ENCODE peak calls at places on chromosomes 5 and 9, in five cellular contexts. A, W, S, B and M are unnamed samples. For H3K9me3 and H3K27me3, the result is how much of the 10 kb centered on the place peaks cover.

GRCh38 chr5:25862276-25862675 is 1176.1 kb downstream of the CDH9 start:
- DNase-seq in S (no peak), A (no peak), W (no peak), B (no peak), M (no peak)

GRCh38 chr9:100595391-100596199 is 17.7 kb downstream of the CAVIN4 start:
- DNase-seq in B (peak), A (no peak), W (no peak), S (no peak), M (no peak)

GRCh38 chr5:172846677-172847076 is 12.6 kb downstream of the ERGIC1 start:
- DNase-seq in A (no peak), B (no peak), W (no peak), S (no peak), M (no peak)

GRCh38 chr5:154365823-154366222 is 80.0 kb upstream of the SAP30L start:
- DNase-seq in W (no peak), S (no peak), A (no peak), B (no peak), M (no peak)

GRCh38 chr5:103041071-103041676 is 78.8 kb downstream of the GIN1 start:
- DNase-seq in B (no peak), A (no peak), W (no peak), S (no peak), M (no peak)

GRCh38 chr9:135474915-135475314 is 4.7 kb upstream of the PPP1R26 start:
- DNase-seq in S (no peak), W (no peak), B (no peak), A (no peak), M (peak)

GRCh38 chr5:30874234-30875034 is 319.1 kb upstream of the CDH6 start:
- DNase-seq in S (no peak), W (no peak), A (no peak), B (no peak), M (no peak)

GRCh38 chr5:60961685-60962084 is 16.7 kb downstream of the NDUFAF2 start:
- DNase-seq in B (no peak), S (no peak), W (no peak), A (no peak), M (no peak)

GRCh38 chr5:180813418-180813817 is 10.8 kb upstream of the MGAT1 start:
- DNase-seq in A (no peak), W (no peak), S (no peak), B (no peak), M (no peak)

GRCh38 chr5:132283423-132284043 is 10.7 kb upstream of the SLC22A4 start:
- DNase-seq in S (no peak), W (no peak), B (no peak), A (no peak), M (no peak)

GRCh38 chr9:32426278-32426939 is 42.0 kb downstream of the ACO1 start:
- DNase-seq in A (no peak), B (no peak), S (peak), W (no peak), M (no peak)

GRCh38 chr9:2559212-2560152 is 62.1 kb upstream of the VLDLR start:
- DNase-seq in B (peak), A (peak), S (peak), W (peak), M (peak)

GRCh38 chr9:106717686-106718085 is 145.3 kb upstream of the ZNF462 start:
- DNase-seq in B (no peak), S (peak), W (no peak), A (no peak), M (no peak)

GRCh38 chr9:122116040-122116439 is 22.9 kb upstream of the TTLL11 start:
- DNase-seq in W (no peak), A (no peak), B (no peak), S (no peak), M (no peak)

GRCh38 chr9:88387733-88388202 is 476 bp upstream of the SPIN1 start:
- DNase-seq in W (peak), A (no peak), S (peak), B (no peak), M (peak)

GRCh38 chr9:93041108-93041802 is 17.2 kb upstream of the SUSD3 start:
- DNase-seq in S (no peak), A (no peak), W (no peak), B (no peak), M (no peak)

GRCh38 chr5:67319935-67320725 is 123.5 kb upstream of the CD180 start:
- DNase-seq in W (no peak), B (no peak), A (no peak), S (no peak), M (no peak)

GRCh38 chr5:135810188-135810943 is 24.1 kb upstream of the SLC25A48 start:
- DNase-seq in A (peak), B (no peak), W (no peak), S (no peak), M (no peak)

GRCh38 chr5:135578685-135579341 is at the start of gene CXCL14:
- DNase-seq in A (peak), B (peak), S (peak), W (peak), M (peak)

GRCh38 chr9:115922441-115922840 is 231.2 kb upstream of the PAPPA start:
- DNase-seq in B (no peak), W (no peak), A (no peak), S (no peak), M (no peak)

GRCh38 chr5:308672-309271 is 12.7 kb upstream of the AHRR start:
- DNase-seq in S (no peak), W (no peak), A (no peak), B (no peak), M (no peak)

GRCh38 chr5:104265531-104266130 is 703.0 kb upstream of the NUDT12 start:
- DNase-seq in B (no peak), S (no peak), A (no peak), W (no peak), M (no peak)

GRCh38 chr5:151469386-151469785 is 22.0 kb downstream of the SLC36A1 start:
- DNase-seq in W (no peak), B (no peak), A (no peak), S (no peak), M (no peak)

GRCh38 chr5:135625961-135626360 is 47.2 kb upstream of the CXCL14 start:
- DNase-seq in A (no peak), S (no peak), B (no peak), W (no peak), M (no peak)

GRCh38 chr9:95796029-95796428 is 79.5 kb upstream of the ERCC6L2 start:
- DNase-seq in A (no peak), S (no peak), B (no peak), W (no peak), M (no peak)

GRCh38 chr5:55102345-55102744 is at the start of gene GZMA:
- DNase-seq in W (no peak), A (no peak), S (no peak), B (no peak), M (no peak)

GRCh38 chr5:137516251-137516797 is 17.2 kb upstream of the SPOCK1 start:
- DNase-seq in S (no peak), W (no peak), B (no peak), A (no peak), M (no peak)

GRCh38 chr5:57432876-57433275 is 49.7 kb downstream of the ACTBL2 start:
- DNase-seq in S (no peak), W (no peak), B (no peak), A (no peak), M (no peak)

GRCh38 chr9:136203406-136204085 is 1.4 kb downstream of the LHX3 start:
- DNase-seq in B (no peak), W (no peak), A (no peak), S (no peak), M (no peak)

GRCh38 chr5:142109356-142110045 is 922 bp downstream of the NDFIP1 start:
- DNase-seq in B (peak), S (no peak), A (no peak), W (no peak), M (no peak)

GRCh38 chr5:172623313-172623980 is 17.6 kb upstream of the NEURL1B start:
- DNase-seq in A (no peak), S (no peak), B (no peak), W (no peak), M (no peak)

GRCh38 chr5:171308453-171309275 is at the start of gene TLX3:
- DNase-seq in W (no peak), A (no peak), B (no peak), S (no peak), M (no peak)
- H3K9me3 ChIP-seq in W (under half), A (under half), B (under half), S (under half), M (under half)

GRCh38 chr9:6106576-6107339 is 91.3 kb upstream of the RANBP6 start:
- DNase-seq in W (no peak), B (peak), A (peak), S (no peak), M (no peak)
- H3K4me3 ChIP-seq in W (peak), B (no peak), A (peak), S (no peak), M (no peak)

DNA sequence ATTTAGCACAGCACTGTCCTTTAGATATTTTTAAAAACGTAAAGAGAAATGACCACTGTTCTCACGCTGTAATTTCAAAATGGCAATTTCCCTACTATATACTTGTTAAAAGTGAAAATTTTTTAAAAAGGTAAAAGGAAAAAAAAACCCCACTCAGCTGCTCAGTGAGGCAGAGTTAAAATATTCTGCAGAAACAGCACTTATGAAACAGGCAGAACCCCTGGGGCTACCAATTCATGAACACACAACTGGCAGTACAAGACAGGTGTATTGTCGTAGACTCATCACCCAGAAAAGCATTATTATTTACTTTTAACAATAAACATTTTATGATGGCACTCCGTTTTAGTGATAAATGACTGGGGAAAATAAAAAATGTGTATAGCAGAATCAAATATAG is 1.6 kb upstream of the RASGRF2 start:
- DNase-seq in B (no peak), W (no peak), S (no peak), A (no peak), M (no peak)
- H3K27me3 ChIP-seq in B (under half), W (under half), S (half or more), A (under half), M (under half)

GRCh38 chr5:80210014-80210413 is 45.8 kb downstream of the SERINC5 start:
- DNase-seq in B (no peak), A (no peak), S (no peak), W (no peak), M (no peak)

GRCh38 chr5:80204808-80205614 is 50.8 kb downstream of the SERINC5 start:
- DNase-seq in B (no peak), S (no peak), W (no peak), A (no peak), M (no peak)

GRCh38 chr5:80208337-80208736 is 47.5 kb downstream of the SERINC5 start:
- DNase-seq in W (no peak), S (no peak), A (no peak), B (no peak), M (no peak)

GRCh38 chr5:80206282-80206681 is 49.6 kb downstream of the SERINC5 start:
- DNase-seq in W (no peak), S (no peak), A (no peak), B (no peak), M (no peak)

GRCh38 chr5:80207832-80208231 is 48.0 kb downstream of the SERINC5 start:
- DNase-seq in B (no peak), A (no peak), W (no peak), S (no peak), M (no peak)
- H3K9me3 ChIP-seq in B (under half), A (under half), W (under half), S (under half), M (under half)

GRCh38 chr5:43019293-43019614 is 20.9 kb downstream of the ANXA2R start:
- DNase-seq in A (no peak), W (no peak), S (no peak), B (no peak), M (no peak)
- H3K4me3 ChIP-seq in A (peak), W (peak), S (peak), B (peak), M (peak)

GRCh38 chr5:175344331-175345200 is 99.4 kb downstream of the DRD1 start:
- DNase-seq in W (no peak), S (no peak), A (no peak), B (no peak), M (no peak)
- H3K27me3 ChIP-seq in W (under half), S (under half), A (under half), B (under half), M (under half)

GRCh38 chr5:3911111-3911510 is 315.5 kb downstream of the IRX1 start:
- DNase-seq in B (no peak), A (no peak), S (no peak), W (no peak), M (no peak)

GRCh38 chr5:3905031-3905430 is 309.4 kb downstream of the IRX1 start:
- DNase-seq in B (no peak), A (no peak), W (no peak), S (no peak), M (no peak)

GRCh38 chr5:3904584-3904983 is 309.0 kb downstream of the IRX1 start:
- DNase-seq in S (no peak), A (no peak), B (no peak), W (no peak), M (no peak)

DNA sequence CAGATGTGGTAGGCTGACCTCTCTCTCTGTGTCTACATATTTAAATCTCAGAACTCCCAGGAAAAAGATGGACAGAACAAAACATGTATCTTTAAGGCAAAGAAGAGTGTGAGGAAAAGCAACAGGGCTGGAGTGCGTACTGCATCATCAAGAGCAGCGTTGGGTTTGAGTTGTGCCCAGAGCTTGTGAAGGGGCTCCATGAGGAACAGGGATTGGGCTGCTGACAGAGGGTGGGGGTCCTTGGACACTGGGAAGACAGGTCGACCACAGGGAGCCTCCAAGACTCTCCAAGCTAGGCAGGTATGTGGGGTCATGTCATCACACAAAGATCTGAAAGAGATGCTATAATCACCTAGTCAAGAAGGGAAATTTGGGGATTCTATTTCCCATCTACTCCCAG is 309.9 kb downstream of the IRX1 start:
- DNase-seq in W (no peak), A (no peak), S (no peak), B (no peak), M (no peak)
- H3K9me3 ChIP-seq in W (under half), A (under half), S (under half), B (under half), M (under half)

GRCh38 chr5:150139334-150139733 is 16.3 kb downstream of the PDGFRB start:
- DNase-seq in B (no peak), S (no peak), W (no peak), A (no peak), M (no peak)
- H3K4me3 ChIP-seq in B (no peak), S (no peak), W (no peak), A (no peak), M (peak)

GRCh38 chr5:113371788-113372196 is 63.0 kb downstream of the TSSK1B start:
- DNase-seq in A (no peak), B (no peak), W (no peak), S (no peak), M (no peak)
- H3K27me3 ChIP-seq in A (under half), B (under half), W (under half), S (under half), M (under half)